ENCODE peak calls at places on chromosomes 7 and 10, in five cellular contexts. M is globus pallidus, T is AG08396, W is ovary, Z is GM20000. K is an unnamed sample.

GRCh38 chr10:79248341-79248931 is 98.8 kb upstream of the PPIF start:
- DNase-seq in W (no peak), T (no peak), Z (no peak), M (no peak), K (peak; percentile 74)

GRCh38 chr10:79274279-79275104 is 72.8 kb upstream of the PPIF start:
- DNase-seq in Z (no peak), T (peak; percentile 71), W (peak; percentile 45), M (peak; percentile 97), K (no peak)

GRCh38 chr10:83373659-83374058 is 765.6 kb upstream of the GHITM start:
- DNase-seq in Z (no peak), M (peak; percentile 8), T (no peak), W (no peak), K (peak; percentile 52)

GRCh38 chr10:34171957-34172527 is 643.1 kb downstream of the PARD3 start:
- DNase-seq in Z (no peak), M (no peak), T (peak; percentile 27), W (no peak), K (no peak)

GRCh38 chr7:2309889-2310331 is 4.3 kb downstream of the SNX8 start:
- DNase-seq in W (no peak), M (no peak), T (peak; percentile 3), Z (no peak), K (no peak)

GRCh38 chr7:123823898-123824753 is 20.8 kb upstream of the HYAL4 start:
- DNase-seq in T (no peak), Z (peak; percentile 58), W (no peak), M (no peak), K (no peak)

GRCh38 chr7:42843209-42843800 is 68.6 kb downstream of the C7orf25 start:
- DNase-seq in W (peak; percentile 54), M (peak; percentile 47), Z (peak; percentile 29), T (peak; percentile 64), K (peak; percentile 46)

GRCh38 chr10:71584902-71585578 is 134.5 kb downstream of the C10orf105 start:
- DNase-seq in T (no peak), Z (no peak), M (no peak), W (no peak), K (no peak)

GRCh38 chr10:14779053-14779649 is 4.5 kb upstream of the FAM107B start:
- DNase-seq in W (no peak), Z (no peak), T (peak; percentile 51), M (no peak), K (no peak)

GRCh38 chr7:97419898-97420297 is 302.4 kb downstream of the SDHAF3 start:
- DNase-seq in M (no peak), W (no peak), T (no peak), Z (no peak), K (no peak)

GRCh38 chr7:117764031-117764430 is 109.2 kb downstream of the CTTNBP2 start:
- DNase-seq in Z (no peak), W (no peak), T (no peak), M (no peak), K (no peak)

K was measured in right lobe of liver.